ENCODE peak calls at places on chromosome 19, in nine cellular contexts. D, T, M, L, I, Z, F, C and S are unnamed samples.
A peak's percentile ranks its signal among the peaks of the same experiment; 100 is the strongest.

GRCh38 chr19:46944918-46945628 is 74.6 kb upstream of the NPAS1 start:
- DNase-seq in D (peak; percentile 87), T (peak; percentile 22), M (peak; percentile 49), L (peak; percentile 51), I (peak; percentile 39), Z (peak; percentile 83), F (no peak), C (peak; percentile 34), S (peak; percentile 90)

GRCh38 chr19:5880604-5881078 is 10.3 kb upstream of the FUT5 start:
- DNase-seq in D (peak; percentile 92), T (no peak), M (no peak), L (no peak), I (peak; percentile 19), Z (no peak), F (no peak), C (no peak), S (no peak)

GRCh38 chr19:39077323-39077722 is 6.8 kb upstream of the ACP7 start:
- DNase-seq in D (no peak), T (no peak), M (no peak), L (no peak), I (no peak), Z (no peak), F (no peak), C (no peak), S (no peak)

GRCh38 chr19:4988770-4989251 is 19.9 kb downstream of the KDM4B start:
- DNase-seq in D (no peak), T (no peak), M (peak; percentile 41), L (no peak), I (no peak), Z (peak; percentile 84), F (peak; percentile 70), C (no peak), S (no peak)

GRCh38 chr19:1449467-1450442 is at the start of gene APC2:
- DNase-seq in D (peak; percentile 57), T (peak; percentile 34), M (no peak), L (no peak), I (peak; percentile 84), Z (no peak), F (no peak), C (peak; percentile 43), S (no peak)

GRCh38 chr19:9940778-9941177 is 4.5 kb upstream of the OLFM2 start:
- DNase-seq in D (no peak), T (no peak), M (no peak), L (no peak), I (no peak), Z (no peak), F (no peak), C (no peak), S (no peak)

GRCh38 chr19:19034204-19034624 is 811 bp downstream of the ARMC6 start:
- DNase-seq in D (peak; percentile 70), T (peak; percentile 84), M (peak; percentile 79), L (peak; percentile 70), I (no peak), Z (no peak), F (peak; percentile 23), C (peak; percentile 7), S (no peak)

GRCh38 chr19:7605490-7606222 is 10.0 kb downstream of the CAMSAP3 start:
- DNase-seq in D (no peak), T (no peak), M (peak; percentile 69), L (no peak), I (no peak), Z (no peak), F (no peak), C (no peak), S (no peak)

GRCh38 chr19:48670699-48671455 is 1.9 kb downstream of the NTN5 start:
- DNase-seq in D (no peak), T (no peak), M (no peak), L (no peak), I (no peak), Z (no peak), F (no peak), C (no peak), S (no peak)

GRCh38 chr19:53942001-53942786 is 20.5 kb upstream of the CACNG8 start:
- DNase-seq in D (peak; percentile 62), T (no peak), M (peak; percentile 19), L (no peak), I (no peak), Z (no peak), F (no peak), C (no peak), S (no peak)

GRCh38 chr19:48394331-48395169 is 1.1 kb downstream of the GRIN2D start:
- DNase-seq in D (no peak), T (no peak), M (no peak), L (no peak), I (no peak), Z (no peak), F (no peak), C (no peak), S (no peak)

GRCh38 chr19:14265285-14266036 is 59.5 kb upstream of the ADGRL1 start:
- DNase-seq in D (peak; percentile 20), T (no peak), M (no peak), L (no peak), I (no peak), Z (no peak), F (no peak), C (no peak), S (no peak)

GRCh38 chr19:29371766-29372415 is 153.9 kb upstream of the VSTM2B start:
- DNase-seq in D (no peak), T (no peak), M (no peak), L (peak; percentile 7), I (no peak), Z (no peak), F (no peak), C (no peak), S (no peak)

GRCh38 chr19:51055866-51056265 is 9.0 kb downstream of the KLK13 start:
- DNase-seq in D (no peak), T (no peak), M (no peak), L (no peak), I (no peak), Z (no peak), F (no peak), C (no peak), S (no peak)

GRCh38 chr19:49136771-49137171 is 17.4 kb downstream of the PPFIA3 start:
- DNase-seq in D (no peak), T (no peak), M (no peak), L (no peak), I (no peak), Z (no peak), F (no peak), C (no peak), S (no peak)